ENCODE peak calls at places on chromosomes 12 and 14, in nine cellular contexts. L is renal cortical epithelial cell; O is substantia nigra; C is NCI-H1092; X is EL; A is upper lobe of right lung; M is fibroblast of lung; K is stimulated activated CD4-positive, alpha-beta T cell treated with anti-CD3 and anti-CD28 coated beads, Interleukin-1b, Interleukin-23, amount 100 ng/mL, for 24 hours; R is GM20000. N is an unnamed sample.

GRCh38 chr12:4562034-4562657 is at the start of gene DYRK4:
- DNase-seq in C (no peak), M (peak), O (peak), A (peak), R (peak), L (peak), K (no peak), X (peak), N (peak)

GRCh38 chr14:106845286-106846087 is 1319.1 kb downstream of the TMEM121 start:
- DNase-seq in C (no peak), O (no peak), K (no peak), L (peak), A (peak), X (no peak), R (peak), M (no peak), N (no peak)

GRCh38 chr14:31228533-31228932 is 20.9 kb upstream of the HECTD1 start:
- DNase-seq in A (no peak), R (no peak), M (peak), X (no peak), K (no peak), L (peak), O (no peak), C (no peak), N (no peak)

GRCh38 chr14:56488306-56488705 is 91.3 kb upstream of the TMEM260 start:
- DNase-seq in O (no peak), M (no peak), L (no peak), K (no peak), X (no peak), A (no peak), R (no peak), C (no peak), N (no peak)

GRCh38 chr14:61531741-61532505 is 163.4 kb upstream of the HIF1A start:
- DNase-seq in A (no peak), R (no peak), K (no peak), C (no peak), L (no peak), X (no peak), O (no peak), M (no peak), N (no peak)

GRCh38 chr14:22336031-22336430 is 253.0 kb downstream of the DAD1 start:
- DNase-seq in A (no peak), K (no peak), L (no peak), R (no peak), X (no peak), M (no peak), C (no peak), O (no peak), N (no peak)

GRCh38 chr12:62817556-62818271 is 117.2 kb downstream of the PPM1H start:
- DNase-seq in O (no peak), M (peak), R (no peak), K (no peak), C (no peak), X (no peak), A (no peak), L (no peak), N (peak)

GRCh38 chr14:51855234-51855633 is 5.2 kb upstream of the GNG2 start:
- DNase-seq in O (no peak), R (no peak), C (no peak), X (peak), L (no peak), A (no peak), K (no peak), M (peak), N (no peak)

GRCh38 chr14:54774824-54775223 is 127.8 kb downstream of the GCH1 start:
- DNase-seq in L (no peak), K (no peak), M (no peak), C (no peak), R (no peak), A (no peak), O (no peak), X (no peak), N (no peak)

GRCh38 chr14:92408186-92408585 is 85.2 kb downstream of the SLC24A4 start:
- DNase-seq in M (peak), K (no peak), O (no peak), C (no peak), A (no peak), L (peak), R (no peak), X (peak), N (peak)

GRCh38 chr12:12717586-12718381 is 616 bp downstream of the CDKN1B start:
- DNase-seq in K (no peak), A (peak), X (no peak), C (no peak), L (no peak), M (no peak), O (no peak), R (no peak), N (peak)

GRCh38 chr12:103273645-103274044 is 222.1 kb downstream of the C12orf42 start:
- DNase-seq in A (no peak), L (peak), M (no peak), C (no peak), O (no peak), K (no peak), R (no peak), X (no peak), N (no peak)

GRCh38 chr14:90495357-90496276 is 98.8 kb downstream of the CALM1 start:
- DNase-seq in M (peak), O (no peak), L (peak), X (peak), C (no peak), A (no peak), K (no peak), R (peak), N (peak)

GRCh38 chr12:92485356-92486348 is 217.1 kb upstream of the PLEKHG7 start:
- DNase-seq in K (no peak), C (no peak), M (no peak), L (no peak), R (no peak), X (no peak), O (no peak), A (no peak), N (no peak)

GRCh38 chr12:54370218-54370730 is 6.0 kb upstream of the GPR84 start:
- DNase-seq in K (no peak), L (peak), X (peak), R (peak), C (no peak), O (peak), M (peak), A (peak), N (peak)

GRCh38 chr14:57699947-57700346 is 165.9 kb downstream of the SLC35F4 start:
- DNase-seq in R (no peak), O (no peak), A (no peak), K (no peak), L (no peak), M (no peak), X (no peak), C (no peak), N (no peak)

GRCh38 chr12:6432991-6433390 is 11.8 kb upstream of the CD27 start:
- DNase-seq in K (no peak), C (no peak), L (no peak), M (no peak), X (no peak), A (no peak), O (no peak), R (no peak), N (no peak)

GRCh38 chr12:27343255-27344000 is 10.8 kb downstream of the BMAL2 start:
- DNase-seq in A (no peak), K (no peak), O (no peak), M (peak), L (peak), R (no peak), C (no peak), X (peak), N (peak)

GRCh38 chr12:66387067-66387466 is 84.8 kb downstream of the HELB start:
- DNase-seq in O (no peak), C (no peak), R (no peak), X (no peak), M (no peak), K (no peak), A (no peak), L (peak), N (no peak)

GRCh38 chr12:131044136-131044535 is 90.4 kb downstream of the ADGRD1 start:
- DNase-seq in O (no peak), R (no peak), M (no peak), K (no peak), L (no peak), X (no peak), A (peak), C (no peak), N (no peak)

GRCh38 chr12:131644481-131644880 is 66.4 kb upstream of the SFSWAP start:
- DNase-seq in M (no peak), K (no peak), R (no peak), C (no peak), A (no peak), O (no peak), X (no peak), L (no peak), N (no peak)

GRCh38 chr14:34475163-34475562 is 13.1 kb upstream of the SPTSSA start:
- DNase-seq in A (no peak), O (no peak), L (no peak), K (no peak), C (no peak), X (no peak), R (no peak), M (no peak), N (no peak)

GRCh38 chr12:45725631-45726593 is 3.6 kb upstream of the ARID2 start:
- DNase-seq in C (peak), L (peak), O (no peak), R (peak), X (peak), M (peak), K (no peak), A (no peak), N (peak)

GRCh38 chr12:116426391-116427136 is 132.6 kb upstream of the MAP1LC3B2 start:
- DNase-seq in X (peak), A (no peak), L (peak), O (no peak), R (no peak), C (no peak), K (no peak), M (peak), N (peak)

GRCh38 chr14:94028450-94028826 is 2.3 kb downstream of the OTUB2 start:
- DNase-seq in R (peak), X (peak), A (no peak), K (no peak), L (peak), O (no peak), M (no peak), C (no peak), N (peak)

GRCh38 chr14:22521449-22522239 is 67.4 kb downstream of the DAD1 start:
- DNase-seq in M (no peak), K (no peak), X (no peak), L (peak), O (no peak), C (no peak), R (no peak), A (no peak), N (no peak)

GRCh38 chr12:131364903-131365820 is 345.7 kb upstream of the SFSWAP start:
- DNase-seq in X (no peak), L (no peak), C (no peak), R (no peak), M (no peak), O (no peak), A (no peak), K (no peak), N (no peak)

GRCh38 chr14:74459289-74459946 is 33.4 kb upstream of the SYNDIG1L start:
- DNase-seq in R (peak), A (no peak), X (peak), L (peak), K (no peak), C (no peak), O (no peak), M (peak), N (peak)

GRCh38 chr12:6653342-6653741 is 6.1 kb upstream of the ACRBP start:
- DNase-seq in R (no peak), O (no peak), X (no peak), L (no peak), A (no peak), K (no peak), M (no peak), C (no peak), N (no peak)

GRCh38 chr14:74612346-74613021 is 447 bp upstream of the LTBP2 start:
- DNase-seq in C (peak), X (peak), O (no peak), L (no peak), M (peak), K (peak), R (peak), A (peak), N (peak)

GRCh38 chr12:62799126-62799736 is 135.7 kb downstream of the PPM1H start:
- DNase-seq in R (peak), K (peak), A (no peak), X (peak), C (peak), O (no peak), M (peak), L (peak), N (peak)

GRCh38 chr12:120439646-120440247 is 1.8 kb downstream of the COX6A1 start:
- DNase-seq in A (peak), K (peak), C (peak), M (peak), L (peak), O (no peak), X (peak), R (peak), N (peak)

GRCh38 chr12:131357920-131358319 is 353.0 kb upstream of the SFSWAP start:
- DNase-seq in A (no peak), M (no peak), C (no peak), K (no peak), R (no peak), O (no peak), L (no peak), X (no peak), N (no peak)

N was measured in astrocyte of the spinal cord.